ENCODE peak calls at places on chromosomes 4 and X, in four cellular contexts. M, Q, Z and I are unnamed samples.

GRCh38 chr4:1337376-1337831 is 9.6 kb upstream of the UVSSA start:
- DNase-seq in M (no peak), Z (no peak), Q (no peak), I (no peak)

GRCh38 chr4:186416451-186417060 is 138.8 kb downstream of the MTNR1A start:
- DNase-seq in Q (no peak), Z (no peak), M (no peak), I (no peak)

GRCh38 chrX:38052096-38052495 is 45.7 kb downstream of the SYTL5 start:
- DNase-seq in M (peak; percentile 52), Z (peak; percentile 97), Q (peak; percentile 38), I (peak; percentile 88)

GRCh38 chrX:154430916-154431315 is 2.4 kb downstream of the ATP6AP1 start:
- DNase-seq in Z (no peak), Q (no peak), M (no peak), I (no peak)

GRCh38 chr4:141913928-141914327 is 277.5 kb downstream of the IL15 start:
- DNase-seq in Q (no peak), M (no peak), Z (no peak), I (no peak)

GRCh38 chr4:177380730-177381287 is 61.4 kb downstream of the AGA start:
- DNase-seq in Z (no peak), Q (no peak), M (no peak), I (no peak)

GRCh38 chr4:54543088-54543795 is 114.5 kb upstream of the KIT start:
- DNase-seq in Q (no peak), Z (peak; percentile 85), M (peak; percentile 83), I (peak; percentile 87)

GRCh38 chr4:21307709-21308108 is 607.5 kb downstream of the PACRGL start:
- DNase-seq in Z (no peak), Q (no peak), M (no peak), I (no peak)

GRCh38 chr4:34854451-34854850 is 1389.9 kb downstream of the ARAP2 start:
- DNase-seq in Z (no peak), Q (no peak), M (no peak), I (no peak)

GRCh38 chrX:24487576-24487975 is 22.5 kb downstream of the PDK3 start:
- DNase-seq in Z (no peak), Q (no peak), M (no peak), I (no peak)

GRCh38 chr4:42625366-42625765 is 31.5 kb downstream of the ATP8A1 start:
- DNase-seq in Z (no peak), Q (no peak), M (no peak), I (no peak)

GRCh38 chr4:2478220-2478619 is 9.3 kb downstream of the RNF4 start:
- DNase-seq in Z (no peak), M (no peak), Q (no peak), I (no peak)

GRCh38 chr4:38663021-38663800 is 788 bp upstream of the KLF3 start:
- DNase-seq in Z (peak; percentile 44), M (peak; percentile 40), Q (no peak), I (peak; percentile 85)

GRCh38 chr4:165383757-165384156 is 4.9 kb downstream of the CPE start:
- DNase-seq in Z (peak; percentile 60), Q (no peak), M (no peak), I (peak; percentile 29)

GRCh38 chr4:8227201-8227770 is 28.2 kb downstream of the SH3TC1 start:
- DNase-seq in Q (no peak), Z (no peak), M (no peak), I (no peak)
- H3K4me3 ChIP-seq in Q (no peak overlapping the region), Z (no peak overlapping the region), M (no peak overlapping the region), I (no peak overlapping the region)

DNA sequence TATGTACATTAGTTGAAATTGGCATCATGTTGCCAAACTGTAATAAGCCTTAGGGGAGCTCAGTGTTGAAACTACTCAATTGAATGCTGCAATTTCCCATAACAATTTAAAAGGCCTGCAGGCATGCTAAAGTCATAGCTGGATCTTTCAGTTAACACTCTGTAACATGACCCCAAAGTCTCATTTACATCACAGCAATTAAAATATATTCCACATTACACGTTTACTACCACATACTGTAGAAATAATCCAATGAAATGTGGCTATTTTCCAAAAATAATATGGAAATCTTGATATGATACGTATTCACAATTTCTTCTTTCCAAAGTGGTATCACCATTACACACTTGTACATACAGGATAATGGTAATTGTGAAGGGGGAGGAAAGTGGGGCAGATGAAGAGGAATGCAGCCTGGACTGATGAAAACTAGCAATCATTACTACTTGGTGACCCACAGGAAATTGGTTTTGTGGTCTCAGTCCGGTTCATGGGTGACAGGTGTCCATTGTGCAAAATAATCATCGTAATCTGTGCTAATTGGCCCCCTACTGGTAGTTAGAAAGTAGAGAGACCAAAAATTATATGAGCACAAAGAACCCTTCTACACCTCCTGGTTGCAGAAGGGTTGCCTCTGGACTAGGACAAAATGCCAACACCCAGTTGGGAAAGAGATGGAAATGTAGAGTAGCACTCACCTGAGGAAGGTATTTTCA is 63.7 kb downstream of the TENM3 start:
- DNase-seq in Z (peak; percentile 52), M (peak; percentile 69), Q (no peak), I (peak; percentile 36)
- TF ChIP-seq CTCF in Z (no peak), M (peak; percentile 36), Q (peak; percentile 10), I (peak; percentile 27)

GRCh38 chr4:8696369-8697127 is 104.0 kb downstream of the CPZ start:
- DNase-seq in Q (no peak), Z (no peak), M (no peak), I (no peak)

GRCh38 chr4:8695237-8696219 is 103.0 kb downstream of the CPZ start:
- DNase-seq in Z (no peak), Q (no peak), M (no peak), I (no peak)

GRCh38 chr4:8690811-8691775 is 98.5 kb downstream of the CPZ start:
- DNase-seq in Q (no peak), Z (no peak), M (no peak), I (no peak)

GRCh38 chr4:8694651-8695151 is 102.1 kb downstream of the CPZ start:
- DNase-seq in Z (no peak), M (no peak), Q (no peak), I (no peak)

DNA sequence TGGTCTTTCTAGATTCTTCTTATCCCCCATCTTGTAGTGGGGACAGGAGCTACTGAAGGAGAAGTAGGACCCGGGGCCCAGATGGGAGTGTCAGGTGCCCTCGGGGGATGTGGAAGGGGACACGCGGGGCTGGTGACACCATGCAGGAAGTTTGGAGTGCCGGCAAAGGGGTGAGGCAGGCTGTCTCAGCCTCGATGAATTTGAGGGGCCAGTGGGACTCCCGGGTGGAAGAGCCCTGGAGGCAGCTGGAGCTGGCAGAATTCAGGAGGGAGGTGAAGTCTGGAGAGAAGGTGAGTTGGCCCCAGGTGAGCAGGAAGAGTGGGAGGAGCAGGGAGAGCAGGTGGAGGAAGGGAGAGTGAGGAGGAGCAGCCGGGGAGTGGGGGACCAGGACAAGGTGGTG is 101.7 kb downstream of the CPZ start:
- DNase-seq in Z (no peak), Q (no peak), M (no peak), I (no peak)
- H3K4me3 ChIP-seq in Z (no peak overlapping the region), Q (no peak overlapping the region), M (no peak overlapping the region), I (no peak overlapping the region)

GRCh38 chr4:73312967-73313366 is 54.4 kb upstream of the ANKRD17 start:
- DNase-seq in Q (no peak), M (no peak), Z (no peak), I (no peak)

GRCh38 chr4:73309211-73309610 is 50.6 kb upstream of the ANKRD17 start:
- DNase-seq in Z (peak; percentile 62), M (no peak), Q (no peak), I (peak; percentile 51)

GRCh38 chr4:73303711-73304110 is 45.1 kb upstream of the ANKRD17 start:
- DNase-seq in M (no peak), Z (no peak), Q (no peak), I (no peak)

GRCh38 chr4:73311428-73311827 is 52.8 kb upstream of the ANKRD17 start:
- DNase-seq in Z (peak; percentile 41), M (peak; percentile 17), Q (no peak), I (peak; percentile 75)

GRCh38 chr4:73308286-73308685 is 49.7 kb upstream of the ANKRD17 start:
- DNase-seq in Z (peak; percentile 34), M (no peak), Q (no peak), I (peak; percentile 50)
- TF ChIP-seq CTCF in Z (peak; percentile 39), M (peak; percentile 45), Q (peak; percentile 29), I (peak; percentile 54)

GRCh38 chr4:30727409-30727808 is 7.2 kb downstream of the PCDH7 start:
- DNase-seq in Z (peak; percentile 5), M (no peak), Q (no peak), I (no peak)
- H3K4me3 ChIP-seq in Z (no peak overlapping the region), M (no peak overlapping the region), Q (no peak overlapping the region), I (no peak overlapping the region)

DNA sequence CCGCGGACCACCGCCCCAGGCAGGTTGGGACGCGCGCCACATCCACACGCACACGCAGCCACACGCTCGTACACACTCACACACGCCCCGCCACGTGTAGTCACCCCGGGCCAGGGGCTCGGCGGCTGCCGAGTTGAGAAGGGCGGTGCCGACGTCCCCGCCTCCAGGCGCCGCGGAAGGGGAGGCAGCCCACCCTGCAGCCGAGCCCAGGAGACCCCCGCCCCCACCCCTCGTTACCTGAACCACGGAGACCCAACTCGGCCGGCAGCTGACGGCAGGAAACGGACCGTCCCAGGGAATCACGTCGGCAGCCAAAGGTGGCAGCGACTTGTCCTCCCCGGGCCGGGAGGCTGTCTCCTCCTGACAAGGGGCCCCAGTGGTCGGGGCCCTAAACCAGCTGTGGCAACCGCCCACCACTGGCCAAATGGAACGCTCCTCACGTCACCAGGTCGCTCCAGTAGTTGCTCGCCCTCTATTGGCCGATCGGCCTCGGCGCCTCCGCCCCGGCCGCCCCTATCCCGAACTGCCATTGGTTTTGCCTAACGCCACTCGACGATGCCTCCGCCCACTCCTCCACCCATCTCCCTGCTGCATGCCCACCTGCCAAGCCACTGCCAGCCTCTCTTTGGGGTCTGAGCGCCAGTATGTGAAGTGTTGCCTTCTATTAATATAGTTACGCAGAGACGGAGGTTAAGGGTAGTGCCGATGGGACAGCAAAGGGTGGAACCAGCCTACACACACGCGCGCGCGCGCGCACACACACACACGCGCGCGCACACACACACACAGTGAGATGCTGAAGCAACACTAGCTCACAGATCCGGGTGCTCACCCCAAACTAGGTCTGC is at the start of gene ZDHHC9:
- DNase-seq in Q (peak; percentile 57), M (peak; percentile 54), Z (peak; percentile 86), I (peak; percentile 87)
- TF ChIP-seq CTCF in Q (no peak), M (no peak), Z (no peak), I (no peak)

GRCh38 chr4:76952071-76952470 is 2.5 kb downstream of the SEPTIN11 start:
- DNase-seq in Q (no peak), M (no peak), Z (no peak), I (no peak)

GRCh38 chr4:76953956-76954355 is 4.4 kb downstream of the SEPTIN11 start:
- DNase-seq in Z (peak; percentile 36), Q (no peak), M (no peak), I (no peak)

GRCh38 chr4:76954489-76954888 is 4.9 kb downstream of the SEPTIN11 start:
- DNase-seq in M (no peak), Z (no peak), Q (no peak), I (no peak)

GRCh38 chr4:76951333-76952033 is 1.9 kb downstream of the SEPTIN11 start:
- DNase-seq in Z (peak; percentile 40), M (no peak), Q (no peak), I (no peak)

GRCh38 chr4:76952631-76953587 is 3.4 kb downstream of the SEPTIN11 start:
- DNase-seq in Z (no peak), M (no peak), Q (no peak), I (no peak)
- H3K4me3 ChIP-seq in Z (peak overlapping the region; percentile 94), M (peak overlapping the region; percentile 88), Q (peak overlapping the region; percentile 93), I (peak overlapping the region; percentile 20)

DNA sequence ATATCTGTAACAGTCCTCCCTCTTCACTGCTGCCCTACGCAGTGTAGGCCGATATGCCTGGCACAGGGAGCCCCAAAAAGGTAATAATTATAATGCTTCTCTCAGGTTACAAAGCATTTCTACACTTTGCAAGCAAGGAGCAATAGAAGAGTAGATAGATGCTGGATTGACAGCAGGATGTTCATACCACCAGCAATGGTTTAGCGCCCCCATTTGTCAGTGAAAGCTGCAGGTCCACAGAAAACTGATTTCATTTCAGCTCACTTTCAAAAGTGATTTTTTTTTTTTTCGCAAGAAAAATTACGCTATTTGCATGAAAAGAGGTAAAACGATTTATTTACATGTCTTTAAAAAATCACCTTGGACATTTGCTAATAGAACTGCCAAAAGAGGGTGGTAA is 34.5 kb downstream of the HPF1 start:
- DNase-seq in Z (no peak), M (no peak), Q (no peak), I (no peak)
- TF ChIP-seq CTCF in Z (peak; percentile 9), M (peak; percentile 17), Q (peak; percentile 21), I (peak; percentile 23)